ENCODE peak calls at places on chromosomes 1 and 21, in six cellular contexts. M is HL-60, K is GM23338, E is stomach, S is transverse colon, T is HCT116. L is an unnamed sample.

GRCh38 chr1:179021873-179022272 is 3.8 kb upstream of the FAM20B start:
- DNase-seq in M (no peak), K (no peak), E (no peak), S (no peak), T (no peak), L (peak; percentile 50)

GRCh38 chr1:25795955-25796806 is 3.8 kb upstream of the SELENON start:
- DNase-seq in M (no peak), K (no peak), E (peak; percentile 70), S (no peak), T (no peak), L (peak; percentile 86)

GRCh38 chr1:10979483-10979920 is 33.0 kb upstream of the TARDBP start:
- DNase-seq in M (no peak), K (no peak), E (no peak), S (peak; percentile 42), T (no peak), L (no peak)

GRCh38 chr21:17911628-17912027 is 92.5 kb upstream of the C21orf91 start:
- DNase-seq in M (no peak), K (no peak), E (no peak), S (no peak), T (no peak), L (no peak)

GRCh38 chr1:178825167-178825566 is 45.7 kb downstream of the ANGPTL1 start:
- DNase-seq in M (no peak), K (no peak), E (no peak), S (no peak), T (no peak), L (no peak)

GRCh38 chr1:236773919-236774318 is 21.2 kb upstream of the MTR start:
- DNase-seq in M (no peak), K (no peak), E (no peak), S (no peak), T (no peak), L (no peak)

GRCh38 chr1:219954736-219955421 is 26.5 kb upstream of the SLC30A10 start:
- DNase-seq in M (no peak), K (no peak), E (no peak), S (no peak), T (no peak), L (no peak)

GRCh38 chr1:77076759-77077158 is 142.5 kb downstream of the PIGK start:
- DNase-seq in M (no peak), K (no peak), E (no peak), S (no peak), T (no peak), L (no peak)

GRCh38 chr1:161382214-161383019 is 14.7 kb upstream of the CFAP126 start:
- DNase-seq in M (peak; percentile 35), K (peak; percentile 81), E (no peak), S (no peak), T (peak; percentile 45), L (no peak)

GRCh38 chr1:151175910-151176309 is at the start of gene TMOD4:
- DNase-seq in M (no peak), K (peak; percentile 54), E (no peak), S (no peak), T (no peak), L (no peak)

GRCh38 chr1:228751360-228752098 is 16.2 kb downstream of the RHOU start:
- DNase-seq in M (peak; percentile 66), K (no peak), E (no peak), S (no peak), T (no peak), L (no peak)

GRCh38 chr1:31763671-31764306 is 351 bp downstream of the ADGRB2 start:
- DNase-seq in M (no peak), K (peak; percentile 31), E (no peak), S (no peak), T (no peak), L (no peak)

GRCh38 chr21:20026517-20026916 is 971.7 kb upstream of the NCAM2 start:
- DNase-seq in M (no peak), K (no peak), E (no peak), S (no peak), T (no peak), L (no peak)

GRCh38 chr1:58883037-58883887 is 99.4 kb upstream of the JUN start:
- DNase-seq in M (peak; percentile 96), K (peak; percentile 16), E (peak; percentile 85), S (peak; percentile 72), T (peak; percentile 85), L (no peak)

GRCh38 chr1:48823161-48823560 is 46.5 kb upstream of the BEND5 start:
- DNase-seq in M (no peak), K (no peak), E (peak; percentile 68), S (peak; percentile 18), T (no peak), L (no peak)

GRCh38 chr1:204102029-204102611 is 29.2 kb downstream of the SOX13 start:
- DNase-seq in M (no peak), K (no peak), E (no peak), S (no peak), T (no peak), L (no peak)

GRCh38 chr1:163866539-163866938 is 544.8 kb downstream of the NUF2 start:
- DNase-seq in M (no peak), K (no peak), E (no peak), S (no peak), T (no peak), L (no peak)

DNA sequence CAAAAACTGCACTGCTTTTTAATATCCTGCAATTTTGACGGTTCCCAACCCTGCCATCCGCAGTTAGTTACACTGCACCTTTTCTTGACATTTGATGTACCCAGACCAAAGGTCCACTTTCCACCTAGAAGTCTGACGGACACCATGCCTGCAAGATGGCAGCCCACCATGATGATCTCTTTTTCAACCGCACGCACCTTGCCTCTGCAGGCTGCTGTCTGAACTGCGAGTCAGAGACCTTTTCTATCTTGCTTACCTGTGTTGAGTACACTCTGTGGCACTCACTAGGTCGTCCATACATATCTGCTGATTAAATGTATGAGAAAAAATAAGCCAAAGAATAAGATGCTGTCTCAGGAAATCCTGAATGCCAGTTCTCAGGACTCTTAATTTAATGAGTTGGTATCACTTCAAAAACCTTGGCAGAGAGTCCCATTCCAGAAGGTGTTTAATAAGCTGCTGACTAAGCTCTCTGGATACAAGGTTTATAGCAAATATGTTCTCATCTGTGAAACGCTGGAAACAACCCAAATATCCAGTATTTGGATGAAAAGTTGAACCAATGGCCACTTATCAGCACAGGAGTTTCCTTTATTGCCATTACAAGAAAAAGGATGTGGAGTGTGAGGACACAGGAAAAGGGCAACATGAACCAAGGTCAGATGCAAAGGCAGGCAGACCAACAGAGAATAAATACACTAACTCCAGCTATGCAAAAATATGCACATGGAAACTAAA is 37.9 kb downstream of the GNG12 start:
- DNase-seq in M (no peak), K (no peak), E (no peak), S (no peak), T (no peak), L (no peak)
- TF ChIP-seq POLR2AphosphoS5 in M (no peak), K (no peak), E (no peak), S (no peak), T (no peak), L (no peak)

GRCh38 chr1:26910343-26911160 is 3.2 kb downstream of the NR0B2 start:
- DNase-seq in M (no peak), K (no peak), E (no peak), S (no peak), T (no peak), L (no peak)
- H3K27ac ChIP-seq in M (no peak overlapping the region), K (no peak overlapping the region), E (peak overlapping the region; percentile 89), S (no peak overlapping the region), T (no peak overlapping the region), L (no peak overlapping the region)

GRCh38 chr1:96722161-96722908 is 751 bp downstream of the PTBP2 start:
- DNase-seq in M (no peak), K (peak; percentile 64), E (peak; percentile 51), S (peak; percentile 62), T (no peak), L (peak; percentile 52)

GRCh38 chr1:96721053-96721381 is 567 bp upstream of the PTBP2 start:
- DNase-seq in M (no peak), K (no peak), E (no peak), S (no peak), T (no peak), L (no peak)

GRCh38 chr1:96723372-96723771 is 1.8 kb downstream of the PTBP2 start:
- DNase-seq in M (no peak), K (no peak), E (no peak), S (no peak), T (no peak), L (no peak)

DNA sequence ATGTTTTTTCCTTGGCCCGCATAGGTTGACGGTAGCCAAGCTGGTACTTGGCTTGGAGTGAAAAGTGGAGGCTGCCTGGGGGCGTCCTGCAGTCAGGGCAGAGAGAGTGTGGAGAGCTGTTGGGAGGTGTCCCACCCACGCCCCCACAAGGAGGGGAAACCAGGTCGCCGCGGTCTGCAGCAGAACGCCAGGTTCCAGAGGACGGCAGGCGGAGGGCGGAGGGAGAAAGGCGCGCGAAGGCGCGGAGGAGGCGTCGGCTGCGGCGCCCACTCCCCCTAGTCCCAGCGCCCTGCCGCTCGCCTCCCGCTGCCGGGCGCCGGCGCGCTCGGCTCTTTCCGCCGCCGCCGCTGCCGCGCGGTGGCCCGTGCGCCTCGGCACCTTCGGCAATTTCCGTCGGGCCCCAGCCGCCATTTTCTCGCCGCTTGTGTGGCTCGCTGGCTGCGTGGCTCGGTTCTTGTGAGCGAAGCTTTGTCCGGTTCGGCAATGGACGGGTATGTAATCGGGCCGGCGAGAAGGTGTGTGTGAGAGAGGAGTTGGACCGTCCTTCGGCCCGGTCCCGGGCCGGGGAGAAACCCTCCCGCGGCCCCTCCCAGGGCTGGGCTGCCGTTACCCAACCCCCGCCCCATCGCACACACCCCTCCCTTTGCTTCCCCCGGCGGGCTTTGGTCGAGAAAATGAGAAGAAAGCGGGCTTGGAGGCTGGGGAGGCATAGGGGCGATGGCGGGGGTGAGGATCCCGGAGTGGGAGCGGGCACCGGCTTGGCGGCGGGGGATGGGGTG is at the start of gene PTBP2:
- DNase-seq in M (peak; percentile 28), K (peak; percentile 89), E (peak; percentile 80), S (peak; percentile 84), T (peak; percentile 26), L (peak; percentile 79)
- TF ChIP-seq POLR2AphosphoS5 in M (peak; percentile 74), K (peak; percentile 80), E (peak; percentile 57), S (peak; percentile 19), T (peak; percentile 78), L (peak; percentile 25)

GRCh38 chr1:244304156-244304555 is 147.6 kb downstream of the ADSS2 start:
- DNase-seq in M (no peak), K (no peak), E (no peak), S (no peak), T (no peak), L (no peak)

GRCh38 chr1:244297616-244298015 is 154.1 kb downstream of the ADSS2 start:
- DNase-seq in M (no peak), K (no peak), E (no peak), S (no peak), T (no peak), L (no peak)

GRCh38 chr1:244303610-244303969 is 148.1 kb downstream of the ADSS2 start:
- DNase-seq in M (no peak), K (no peak), E (no peak), S (no peak), T (no peak), L (no peak)

GRCh38 chr1:244302889-244303609 is 148.7 kb downstream of the ADSS2 start:
- DNase-seq in M (no peak), K (no peak), E (no peak), S (peak; percentile 50), T (peak; percentile 26), L (peak; percentile 64)

DNA sequence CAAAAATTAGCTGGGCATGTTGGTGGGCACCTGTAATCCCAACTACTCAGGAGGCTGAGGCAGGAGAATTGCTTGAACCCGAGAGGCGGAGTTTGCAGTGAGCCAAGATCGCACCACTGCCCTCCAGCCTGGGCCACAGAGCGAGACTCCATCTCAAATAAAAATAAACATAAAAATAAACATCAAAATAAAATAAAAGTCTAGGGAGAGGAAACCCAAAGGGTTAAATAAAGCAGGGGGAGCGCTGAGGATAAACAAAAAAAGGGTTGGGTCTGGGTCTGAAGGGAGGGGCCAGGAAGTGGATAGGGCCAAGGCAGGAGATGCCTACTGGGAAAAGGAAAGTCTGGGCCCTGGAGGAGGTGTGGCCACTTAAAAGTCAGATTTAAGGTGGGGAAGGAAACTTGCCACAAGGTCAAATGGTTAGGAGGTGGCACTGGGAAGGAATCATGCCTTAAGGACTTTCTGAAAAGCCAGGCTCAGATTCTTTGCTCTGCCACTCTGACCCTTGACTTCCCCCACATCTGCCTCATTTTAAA is 150.0 kb downstream of the ADSS2 start:
- DNase-seq in M (no peak), K (no peak), E (peak; percentile 29), S (no peak), T (no peak), L (no peak)
- H3K27ac ChIP-seq in M (no peak overlapping the region), K (no peak overlapping the region), E (peak overlapping the region; percentile 82), S (no peak overlapping the region), T (no peak overlapping the region), L (peak overlapping the region; percentile 11)